ENCODE peak calls at places on chromosomes 11 and 22, in nine cellular contexts. D is neural progenitor cell; P is adrenal gland; F is fibroblast of pulmonary artery; Y is AG09309; X is kidney epithelial cell; Q is aorta; K is CD8-positive, alpha-beta memory T cell; G is pancreas. O is an unnamed sample.

GRCh38 chr11:110297082-110297725 is 790 bp upstream of the RDX start:
- DNase-seq in D (no peak), P (no peak), F (no peak), Y (no peak), X (no peak), Q (no peak), K (no peak), G (no peak), O (no peak)

GRCh38 chr11:70788247-70789022 is 390.1 kb downstream of the CTTN start:
- DNase-seq in D (no peak), P (peak), F (peak), Y (peak), X (peak), Q (no peak), K (no peak), G (no peak), O (no peak)

GRCh38 chr22:42931421-42932196 is 74.5 kb upstream of the ARFGAP3 start:
- DNase-seq in D (no peak), P (no peak), F (peak), Y (no peak), X (no peak), Q (peak), K (no peak), G (peak), O (no peak)

GRCh38 chr11:59894616-59895015 is 16.0 kb downstream of the OOSP3 start:
- DNase-seq in D (no peak), P (no peak), F (no peak), Y (no peak), X (no peak), Q (no peak), K (no peak), G (no peak), O (no peak)

GRCh38 chr11:13183826-13184196 is 93.8 kb upstream of the BMAL1 start:
- DNase-seq in D (no peak), P (no peak), F (no peak), Y (no peak), X (no peak), Q (no peak), K (no peak), G (no peak), O (no peak)

GRCh38 chr22:45599836-45600577 is 71.6 kb upstream of the ATXN10 start:
- DNase-seq in D (no peak), P (no peak), F (no peak), Y (no peak), X (no peak), Q (no peak), K (no peak), G (no peak), O (no peak)

GRCh38 chr22:22422629-22423112 is 85.9 kb downstream of the ZNF280B start:
- DNase-seq in D (peak), P (peak), F (peak), Y (peak), X (peak), Q (peak), K (peak), G (peak), O (peak)

GRCh38 chr22:24427500-24428164 is at the start of gene ADORA2A:
- DNase-seq in D (no peak), P (no peak), F (no peak), Y (no peak), X (no peak), Q (peak), K (peak), G (no peak), O (no peak)

GRCh38 chr11:21897203-21897602 is 295.7 kb upstream of the ANO5 start:
- DNase-seq in D (no peak), P (no peak), F (no peak), Y (no peak), X (no peak), Q (no peak), K (no peak), G (no peak), O (no peak)

GRCh38 chr22:21605887-21606564 is 23.8 kb downstream of the YDJC start:
- DNase-seq in D (no peak), P (no peak), F (no peak), Y (no peak), X (no peak), Q (no peak), K (no peak), G (no peak), O (no peak)

GRCh38 chr11:75733346-75734107 is 15.9 kb downstream of the MOGAT2 start:
- DNase-seq in D (peak), P (no peak), F (no peak), Y (no peak), X (no peak), Q (peak), K (no peak), G (no peak), O (no peak)

GRCh38 chr22:42317691-42318547 is 47.5 kb upstream of the TCF20 start:
- DNase-seq in D (no peak), P (no peak), F (no peak), Y (no peak), X (no peak), Q (no peak), K (no peak), G (no peak), O (no peak)

GRCh38 chr11:40602866-40603578 is 856.4 kb downstream of the LRRC4C start:
- DNase-seq in D (no peak), P (no peak), F (no peak), Y (no peak), X (peak), Q (no peak), K (no peak), G (no peak), O (no peak)

GRCh38 chr11:29616611-29617010 is 400.2 kb downstream of the KCNA4 start:
- DNase-seq in D (no peak), P (no peak), F (peak), Y (no peak), X (no peak), Q (no peak), K (no peak), G (no peak), O (no peak)

GRCh38 chr11:8389034-8389996 is 125.6 kb upstream of the LMO1 start:
- DNase-seq in D (peak), P (peak), F (no peak), Y (no peak), X (no peak), Q (no peak), K (no peak), G (peak), O (no peak)
- H3K4me3 ChIP-seq in D (no peak), P (no peak), F (no peak), Y (no peak), X (no peak), Q (no peak), K (no peak), G (no peak), O (no peak)

DNA sequence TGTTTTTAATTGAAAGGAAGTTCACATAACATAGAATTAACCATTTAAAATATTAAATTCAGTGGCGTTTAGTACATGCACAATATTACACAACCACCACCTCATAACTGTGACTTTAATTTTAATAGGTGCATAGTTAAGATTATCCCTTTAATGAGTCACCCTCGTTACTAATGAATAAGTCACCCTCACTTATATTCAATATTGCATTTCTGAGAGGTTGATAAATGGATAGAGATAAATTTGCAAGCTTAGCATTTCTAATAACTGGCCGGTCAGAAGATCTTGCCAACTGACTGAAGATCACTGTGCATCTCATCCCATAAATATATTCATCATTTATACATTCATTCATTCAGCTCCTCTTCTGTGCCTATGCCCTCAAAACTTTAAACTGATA is 243.7 kb downstream of the TTC28 start:
- DNase-seq in D (no peak), P (no peak), F (no peak), Y (no peak), X (no peak), Q (no peak), K (no peak), G (no peak), O (no peak)
- H3K4me3 ChIP-seq in D (no peak), P (no peak), F (no peak), Y (no peak), X (no peak), Q (no peak), K (no peak), G (no peak), O (no peak)

GRCh38 chr22:26481694-26482093 is 1.9 kb downstream of the HPS4 start:
- DNase-seq in D (no peak), P (no peak), F (no peak), Y (no peak), X (no peak), Q (no peak), K (no peak), G (no peak), O (no peak)
- H3K4me3 ChIP-seq in D (no peak), P (no peak), F (no peak), Y (no peak), X (no peak), Q (no peak), K (no peak), G (no peak), O (no peak)

DNA sequence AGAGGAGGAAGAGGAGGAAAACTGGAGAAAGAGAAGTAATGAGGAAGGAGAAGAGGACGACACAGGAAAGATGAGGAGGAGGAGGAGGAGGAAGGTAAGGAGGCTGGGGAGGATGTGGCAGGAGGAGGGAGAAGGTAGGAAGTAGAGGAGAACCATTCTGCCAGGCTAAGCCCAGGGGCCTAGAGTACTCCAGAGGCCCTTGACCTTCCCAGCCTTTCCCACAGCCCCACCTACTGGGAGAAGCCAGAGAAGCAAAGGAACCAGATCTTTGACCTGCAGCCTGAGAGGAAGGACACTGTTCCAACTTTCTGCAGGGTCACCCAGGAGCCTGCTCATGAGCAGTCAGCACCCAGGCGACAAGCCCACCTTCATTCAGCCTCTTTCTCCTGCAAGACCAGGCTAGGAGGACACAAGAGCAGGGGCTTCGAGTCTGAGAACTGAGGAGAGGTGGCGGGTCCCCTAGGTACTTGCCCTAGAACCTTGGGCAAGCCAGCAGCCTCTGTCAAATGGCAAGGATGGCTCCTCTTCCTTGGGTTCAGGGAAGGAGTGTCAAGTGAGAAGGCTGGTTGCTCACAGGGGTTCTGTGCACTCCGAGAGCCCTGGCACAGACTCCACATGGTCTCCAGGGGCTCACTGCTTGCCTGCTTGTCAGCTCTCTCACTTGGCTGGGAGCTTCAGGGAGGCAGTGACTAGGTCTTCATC is 27.9 kb upstream of the OAF start:
- DNase-seq in D (no peak), P (peak), F (no peak), Y (no peak), X (no peak), Q (no peak), K (no peak), G (peak), O (peak)
- H3K4me3 ChIP-seq in D (no peak), P (no peak), F (no peak), Y (no peak), X (no peak), Q (no peak), K (no peak), G (no peak), O (no peak)

GRCh38 chr22:31105282-31105929 is 2.0 kb downstream of the SELENOM start:
- DNase-seq in D (no peak), P (no peak), F (no peak), Y (no peak), X (no peak), Q (peak), K (no peak), G (no peak), O (no peak)

GRCh38 chr22:31102441-31103081 is 4.8 kb downstream of the SELENOM start:
- DNase-seq in D (no peak), P (peak), F (peak), Y (peak), X (no peak), Q (peak), K (no peak), G (peak), O (peak)

GRCh38 chr22:31103111-31103510 is 4.3 kb downstream of the SELENOM start:
- DNase-seq in D (no peak), P (no peak), F (no peak), Y (no peak), X (no peak), Q (no peak), K (no peak), G (no peak), O (no peak)

GRCh38 chr22:31104869-31105268 is 2.5 kb downstream of the SELENOM start:
- DNase-seq in D (peak), P (no peak), F (no peak), Y (no peak), X (no peak), Q (peak), K (no peak), G (no peak), O (no peak)

GRCh38 chr22:31103899-31104694 is 3.3 kb downstream of the SELENOM start:
- DNase-seq in D (no peak), P (no peak), F (no peak), Y (no peak), X (no peak), Q (peak), K (no peak), G (no peak), O (no peak)
- H3K4me3 ChIP-seq in D (no peak), P (no peak), F (no peak), Y (no peak), X (no peak), Q (no peak), K (no peak), G (no peak), O (no peak)